ENCODE peak calls at places on chromosomes 16 and 17, in four cellular contexts. One of them, this sample, is unnamed.

GRCh38 chr16:77723108-77723514 is 797 bp downstream of the NUDT7 start:
- DNase-seq in AG09309: peak
- DNase-seq in suprapubic skin: no peak
- DNase-seq in BJ: no peak
- DNase-seq in this sample: no peak

GRCh38 chr16:6656760-6657159 is 675.9 kb upstream of the RBFOX1 start:
- DNase-seq in AG09309: no peak
- DNase-seq in suprapubic skin: no peak
- DNase-seq in BJ: no peak
- DNase-seq in this sample: no peak

GRCh38 chr17:7685533-7686220 is 1.6 kb downstream of the TP53 start:
- DNase-seq in AG09309: peak
- DNase-seq in suprapubic skin: peak
- DNase-seq in BJ: peak
- DNase-seq in this sample: peak

GRCh38 chr17:62703269-62703775 is 75.9 kb downstream of the MRC2 start:
- DNase-seq in AG09309: no peak
- DNase-seq in suprapubic skin: no peak
- DNase-seq in BJ: no peak
- DNase-seq in this sample: no peak

GRCh38 chr17:4771519-4772234 is at the start of gene TM4SF5:
- DNase-seq in AG09309: no peak
- DNase-seq in suprapubic skin: no peak
- DNase-seq in BJ: no peak
- DNase-seq in this sample: no peak

GRCh38 chr17:53607475-53607874 is 215.3 kb upstream of the KIF2B start:
- DNase-seq in AG09309: no peak
- DNase-seq in suprapubic skin: no peak
- DNase-seq in BJ: no peak
- DNase-seq in this sample: no peak

GRCh38 chr16:81376880-81377279 is 62.1 kb downstream of the GAN start:
- DNase-seq in AG09309: no peak
- DNase-seq in suprapubic skin: no peak
- DNase-seq in BJ: no peak
- DNase-seq in this sample: no peak

GRCh38 chr17:50703162-50703561 is 4.6 kb downstream of the ANKRD40 start:
- DNase-seq in AG09309: no peak
- DNase-seq in suprapubic skin: no peak
- DNase-seq in BJ: no peak
- DNase-seq in this sample: no peak

GRCh38 chr17:22671110-22671509 is 978.8 kb downstream of the KCNJ18 start:
- DNase-seq in AG09309: no peak
- DNase-seq in suprapubic skin: no peak
- DNase-seq in BJ: no peak
- DNase-seq in this sample: no peak

GRCh38 chr17:39541652-39542051 is 66.1 kb downstream of the NEUROD2 start:
- DNase-seq in AG09309: no peak
- DNase-seq in suprapubic skin: no peak
- DNase-seq in BJ: no peak
- DNase-seq in this sample: no peak

GRCh38 chr16:59826767-59827166 is 1092.7 kb upstream of the GOT2 start:
- DNase-seq in AG09309: no peak
- DNase-seq in suprapubic skin: no peak
- DNase-seq in BJ: no peak
- DNase-seq in this sample: no peak

GRCh38 chr17:46766493-46767491 is 51.7 kb downstream of the WNT3 start:
- DNase-seq in AG09309: no peak
- DNase-seq in suprapubic skin: peak
- DNase-seq in BJ: no peak
- DNase-seq in this sample: no peak

GRCh38 chr16:8888951-8889892 is 7.1 kb downstream of the LITAFD start:
- DNase-seq in AG09309: no peak
- DNase-seq in suprapubic skin: no peak
- DNase-seq in BJ: no peak
- DNase-seq in this sample: no peak

GRCh38 chr17:8103549-8103948 is 14.8 kb downstream of the ALOXE3 start:
- DNase-seq in AG09309: no peak
- DNase-seq in suprapubic skin: no peak
- DNase-seq in BJ: no peak
- DNase-seq in this sample: no peak

GRCh38 chr17:66098040-66098439 is 93.9 kb downstream of the CEP112 start:
- DNase-seq in AG09309: no peak
- DNase-seq in suprapubic skin: no peak
- DNase-seq in BJ: no peak
- DNase-seq in this sample: no peak

GRCh38 chr17:48678141-48678971 is 44.0 kb downstream of the PRAC1 start:
- DNase-seq in AG09309: no peak
- DNase-seq in suprapubic skin: no peak
- DNase-seq in BJ: no peak
- DNase-seq in this sample: no peak

GRCh38 chr17:78343099-78343432 is 16.8 kb downstream of the SOCS3 start:
- DNase-seq in AG09309: no peak
- DNase-seq in suprapubic skin: peak
- DNase-seq in BJ: peak
- DNase-seq in this sample: peak
- H3K4me3 ChIP-seq in AG09309: no peak
- H3K4me3 ChIP-seq in suprapubic skin: peak
- H3K4me3 ChIP-seq in BJ: peak
- H3K4me3 ChIP-seq in this sample: peak

DNA sequence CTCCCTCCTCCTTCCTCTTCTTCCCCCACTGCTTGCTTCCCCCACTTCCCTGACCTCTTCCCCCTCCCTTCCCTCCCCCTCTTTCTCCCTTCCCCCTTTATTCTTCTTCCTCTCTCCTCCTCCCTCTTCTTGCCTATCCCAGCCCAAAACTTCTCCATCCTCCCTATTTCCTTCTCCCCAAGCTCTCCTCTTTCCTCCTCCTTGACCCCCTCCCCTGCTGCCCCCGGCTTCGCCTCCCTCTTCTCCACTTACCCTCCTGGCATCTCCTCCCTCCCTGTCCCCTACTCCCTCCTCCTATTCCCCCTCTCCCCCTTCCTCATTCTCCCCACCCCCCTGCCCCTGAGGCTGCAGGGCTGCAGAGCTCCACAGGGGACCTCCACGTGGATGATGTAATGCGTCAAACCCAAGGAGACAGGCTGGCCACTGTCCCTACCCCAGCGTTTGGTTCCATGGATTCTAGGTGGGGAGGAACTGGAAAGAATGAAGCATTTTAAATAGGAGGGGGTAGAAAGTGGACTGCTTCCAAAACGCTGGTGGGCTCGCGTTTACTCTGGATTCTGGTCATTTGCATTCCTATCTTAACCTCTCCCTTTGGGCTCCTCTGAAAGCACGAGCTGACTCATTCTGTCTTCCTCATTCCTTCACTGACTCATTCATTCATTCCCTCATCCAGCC is 687 bp upstream of the COTL1 start:
- DNase-seq in AG09309: peak
- DNase-seq in suprapubic skin: no peak
- DNase-seq in BJ: peak
- DNase-seq in this sample: no peak
- H3K4me3 ChIP-seq in AG09309: peak
- H3K4me3 ChIP-seq in suprapubic skin: peak
- H3K4me3 ChIP-seq in BJ: peak
- H3K4me3 ChIP-seq in this sample: peak

GRCh38 chr17:45423936-45424335 is 8.7 kb downstream of the ARHGAP27 start:
- DNase-seq in AG09309: no peak
- DNase-seq in suprapubic skin: no peak
- DNase-seq in BJ: no peak
- DNase-seq in this sample: no peak

GRCh38 chr17:45426561-45426960 is 6.1 kb downstream of the ARHGAP27 start:
- DNase-seq in AG09309: no peak
- DNase-seq in suprapubic skin: no peak
- DNase-seq in BJ: no peak
- DNase-seq in this sample: no peak

GRCh38 chr17:45425984-45426413 is 6.7 kb downstream of the ARHGAP27 start:
- DNase-seq in AG09309: no peak
- DNase-seq in suprapubic skin: no peak
- DNase-seq in BJ: no peak
- DNase-seq in this sample: no peak

GRCh38 chr17:45424769-45425124 is 7.9 kb downstream of the ARHGAP27 start:
- DNase-seq in AG09309: no peak
- DNase-seq in suprapubic skin: no peak
- DNase-seq in BJ: no peak
- DNase-seq in this sample: no peak

DNA sequence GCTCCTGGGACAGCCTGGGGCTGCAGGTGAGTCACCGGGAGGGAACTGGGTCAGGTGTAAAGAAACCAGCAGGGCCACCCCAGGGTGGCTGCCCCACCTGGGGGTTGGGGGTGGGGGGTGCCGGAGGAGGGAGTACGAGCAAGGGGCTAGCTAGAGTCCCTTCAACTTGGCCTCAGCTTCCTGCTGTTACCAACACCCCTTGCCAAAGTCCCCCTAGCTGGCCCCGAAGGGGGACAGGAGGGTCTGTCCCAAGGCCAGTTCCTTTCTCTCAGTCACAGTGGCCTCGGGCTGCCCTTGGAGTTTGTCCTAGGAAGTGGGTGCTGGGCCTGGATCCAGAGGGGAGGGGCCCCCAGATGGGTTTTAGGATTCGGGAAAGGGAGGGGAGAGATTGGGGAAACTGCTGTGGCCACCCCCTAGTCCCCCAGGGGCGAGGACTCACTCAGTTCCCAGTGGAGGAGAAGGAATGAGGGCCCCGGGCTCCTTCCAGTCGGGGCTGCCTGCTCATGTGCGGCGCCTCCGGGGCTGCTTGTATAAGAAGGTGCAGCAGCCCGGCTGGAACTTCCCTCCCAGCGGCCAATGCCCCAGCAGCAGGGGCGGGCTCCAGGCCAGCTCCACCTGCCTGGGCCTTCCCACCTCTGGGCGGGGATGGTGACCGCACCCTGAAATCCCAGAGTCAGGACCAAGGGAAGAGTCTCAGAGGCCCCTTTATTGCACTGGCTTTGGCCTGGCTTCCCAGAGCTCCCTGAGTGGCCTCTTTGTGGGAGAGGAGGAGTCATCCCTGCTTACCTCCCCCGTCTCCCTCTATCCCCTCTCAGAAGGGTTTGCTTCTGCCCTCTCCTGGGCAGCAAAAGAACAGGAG is 7.3 kb downstream of the ARHGAP27 start:
- DNase-seq in AG09309: peak
- DNase-seq in suprapubic skin: no peak
- DNase-seq in BJ: no peak
- DNase-seq in this sample: no peak
- H3K4me3 ChIP-seq in AG09309: no peak
- H3K4me3 ChIP-seq in suprapubic skin: peak
- H3K4me3 ChIP-seq in BJ: no peak
- H3K4me3 ChIP-seq in this sample: no peak

DNA sequence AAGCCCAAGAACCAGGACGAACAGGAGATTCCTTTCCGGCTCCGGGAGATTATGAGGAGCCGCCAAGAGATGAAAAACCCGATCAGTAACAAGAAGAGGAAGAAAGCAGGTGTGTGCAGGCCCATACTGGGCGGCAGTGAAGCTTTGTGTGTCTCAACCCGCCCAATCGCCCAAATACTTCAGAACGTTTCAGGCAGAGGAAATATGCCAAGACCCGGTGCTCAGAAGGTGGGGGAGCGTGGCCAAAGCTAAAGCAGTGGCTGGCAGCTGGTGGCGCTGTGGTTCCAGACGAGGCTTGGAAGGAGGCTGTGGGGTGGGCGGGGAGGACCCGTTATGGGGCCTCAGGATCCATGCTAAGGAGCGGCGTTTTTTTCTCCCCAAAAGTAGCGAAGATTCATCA is 1.2 kb downstream of the CCDC137 start:
- DNase-seq in AG09309: no peak
- DNase-seq in suprapubic skin: no peak
- DNase-seq in BJ: no peak
- DNase-seq in this sample: no peak
- H3K4me3 ChIP-seq in AG09309: no peak
- H3K4me3 ChIP-seq in suprapubic skin: peak
- H3K4me3 ChIP-seq in BJ: no peak
- H3K4me3 ChIP-seq in this sample: no peak

GRCh38 chr17:74471341-74471740 is 4.9 kb downstream of the CD300A start:
- DNase-seq in AG09309: no peak
- DNase-seq in suprapubic skin: no peak
- DNase-seq in BJ: no peak
- DNase-seq in this sample: no peak

GRCh38 chr17:74473294-74473693 is 6.9 kb downstream of the CD300A start:
- DNase-seq in AG09309: no peak
- DNase-seq in suprapubic skin: no peak
- DNase-seq in BJ: no peak
- DNase-seq in this sample: no peak

GRCh38 chr17:74474043-74474792 is 7.8 kb downstream of the CD300A start:
- DNase-seq in AG09309: no peak
- DNase-seq in suprapubic skin: no peak
- DNase-seq in BJ: no peak
- DNase-seq in this sample: no peak

GRCh38 chr17:74475189-74475588 is 8.8 kb downstream of the CD300A start:
- DNase-seq in AG09309: no peak
- DNase-seq in suprapubic skin: no peak
- DNase-seq in BJ: no peak
- DNase-seq in this sample: no peak

GRCh38 chr17:74472890-74473289 is 6.5 kb downstream of the CD300A start:
- DNase-seq in AG09309: no peak
- DNase-seq in suprapubic skin: no peak
- DNase-seq in BJ: no peak
- DNase-seq in this sample: no peak
- H3K4me3 ChIP-seq in AG09309: no peak
- H3K4me3 ChIP-seq in suprapubic skin: no peak
- H3K4me3 ChIP-seq in BJ: no peak
- H3K4me3 ChIP-seq in this sample: no peak

GRCh38 chr16:3170440-3171180 is 17.4 kb upstream of the OR1F1 start:
- DNase-seq in AG09309: no peak
- DNase-seq in suprapubic skin: no peak
- DNase-seq in BJ: no peak
- DNase-seq in this sample: no peak
- H3K4me3 ChIP-seq in AG09309: no peak
- H3K4me3 ChIP-seq in suprapubic skin: peak
- H3K4me3 ChIP-seq in BJ: no peak
- H3K4me3 ChIP-seq in this sample: peak

DNA sequence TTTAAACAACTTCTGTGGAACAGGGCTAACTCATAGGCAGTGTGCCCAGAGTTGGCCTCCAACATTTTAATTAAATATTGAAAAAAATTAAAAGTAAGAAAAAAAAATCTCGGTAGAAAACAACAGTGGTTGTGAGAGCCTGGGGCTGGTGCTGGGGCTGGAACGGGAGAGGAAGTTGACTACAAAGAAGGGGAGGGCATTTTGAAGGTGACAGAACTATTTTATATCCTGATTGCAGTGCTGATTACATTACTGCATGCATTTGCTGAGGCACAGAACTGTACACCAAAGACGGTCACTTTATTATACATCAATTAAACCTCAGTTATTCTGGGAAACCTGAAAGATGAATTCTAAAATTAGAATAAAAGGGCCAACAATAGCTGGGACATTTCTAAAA is 142.5 kb downstream of the PARN start:
- DNase-seq in AG09309: no peak
- DNase-seq in suprapubic skin: no peak
- DNase-seq in BJ: no peak
- DNase-seq in this sample: no peak
- H3K4me3 ChIP-seq in AG09309: no peak
- H3K4me3 ChIP-seq in suprapubic skin: peak
- H3K4me3 ChIP-seq in BJ: no peak
- H3K4me3 ChIP-seq in this sample: peak